ENCODE peak calls at places on chromosomes 1 and 21, in eight cellular contexts. L is ureter; M is iPS-NIHi11; Y is HT1080; K is stimulated activated CD8-positive, alpha-beta memory T cell treated with anti-CD3 and anti-CD28 coated beads, Interleukin-7, amount 100 ng/mL, for 4 hours; T is AG04450; B is effector memory CD8-positive, alpha-beta T cell; O is Calu3. A is an unnamed sample.

GRCh38 chr1:165073402-165074007 is 283.0 kb downstream of the LMX1A start:
- DNase-seq in L (no peak), M (peak), Y (peak), K (no peak), T (peak), B (no peak), O (peak), A (no peak)

GRCh38 chr1:89844236-89844807 is 23.5 kb downstream of the LRRC8D start:
- DNase-seq in L (no peak), M (no peak), Y (no peak), K (peak), T (no peak), B (no peak), O (no peak), A (no peak)

GRCh38 chr1:21634481-21635137 is 34.5 kb downstream of the RAP1GAP start:
- DNase-seq in L (no peak), M (no peak), Y (no peak), K (no peak), T (no peak), B (no peak), O (peak), A (no peak)

GRCh38 chr1:99731384-99731783 is 35.1 kb downstream of the FRRS1 start:
- DNase-seq in L (no peak), M (no peak), Y (no peak), K (no peak), T (peak), B (no peak), O (no peak), A (no peak)

GRCh38 chr21:45073301-45074047 is 906 bp upstream of the ADARB1 start:
- DNase-seq in L (no peak), M (peak), Y (no peak), K (no peak), T (no peak), B (no peak), O (peak), A (no peak)

GRCh38 chr1:171935086-171935485 is 93.8 kb downstream of the DNM3 start:
- DNase-seq in L (no peak), M (no peak), Y (no peak), K (no peak), T (no peak), B (no peak), O (no peak), A (no peak)

GRCh38 chr1:226223157-226223785 is at the start of gene MIXL1:
- DNase-seq in L (no peak), M (peak), Y (no peak), K (no peak), T (no peak), B (no peak), O (peak), A (no peak)

GRCh38 chr1:217275617-217276398 is 355.1 kb downstream of the GPATCH2 start:
- DNase-seq in L (no peak), M (no peak), Y (peak), K (no peak), T (peak), B (no peak), O (no peak), A (no peak)

GRCh38 chr1:98761238-98761637 is 99.7 kb downstream of the SNX7 start:
- DNase-seq in L (no peak), M (peak), Y (peak), K (no peak), T (no peak), B (no peak), O (peak), A (peak)

GRCh38 chr1:31910933-31911332 is 27.2 kb downstream of the PTP4A2 start:
- DNase-seq in L (no peak), M (no peak), Y (no peak), K (no peak), T (no peak), B (no peak), O (no peak), A (peak)

GRCh38 chr1:77348561-77348960 is 66.7 kb downstream of the AK5 start:
- DNase-seq in L (no peak), M (no peak), Y (no peak), K (no peak), T (no peak), B (no peak), O (no peak), A (no peak)

GRCh38 chr1:243930822-243931671 is 81.0 kb upstream of the AKT3 start:
- DNase-seq in L (no peak), M (no peak), Y (no peak), K (no peak), T (no peak), B (no peak), O (no peak), A (no peak)

A was measured in HL-60.